ENCODE peak calls at places on chromosomes 11 and 22, in four cellular contexts. A is H1, X is K562, U is HCT116. T is an unnamed sample.

GRCh38 chr11:25902476-25902875 is 429.5 kb upstream of the ANO3 start:
- DNase-seq in A (no peak), X (no peak), U (no peak), T (no peak)

GRCh38 chr11:95923730-95924413 is at the start of gene MTMR2:
- DNase-seq in A (peak), X (peak), U (peak), T (peak)

GRCh38 chr11:124799384-124800225 is 601 bp downstream of the MSANTD2 start:
- DNase-seq in A (no peak), X (peak), U (no peak), T (no peak)

GRCh38 chr11:57566035-57566504 is 1.4 kb downstream of the UBE2L6 start:
- DNase-seq in A (no peak), X (peak), U (no peak), T (peak)

GRCh38 chr11:80937831-80938230 is 1497.0 kb upstream of the TENM4 start:
- DNase-seq in A (no peak), X (no peak), U (no peak), T (no peak)

GRCh38 chr11:118353084-118353710 is 6.2 kb upstream of the UBE4A start:
- DNase-seq in A (no peak), X (peak), U (no peak), T (no peak)

GRCh38 chr22:42970029-42970428 is 44.9 kb downstream of the PACSIN2 start:
- DNase-seq in A (no peak), X (no peak), U (no peak), T (no peak)

GRCh38 chr11:8186429-8186828 is 17.6 kb upstream of the RIC3 start:
- DNase-seq in A (no peak), X (no peak), U (no peak), T (no peak)

GRCh38 chr11:58770627-58771457 is 39.1 kb upstream of the GLYAT start:
- DNase-seq in A (no peak), X (peak), U (peak), T (no peak)

GRCh38 chr11:134861490-134862107 is 449.6 kb upstream of the B3GAT1 start:
- DNase-seq in A (no peak), X (peak), U (no peak), T (no peak)

GRCh38 chr22:49015993-49016908 is 811.4 kb downstream of the BRD1 start:
- DNase-seq in A (no peak), X (no peak), U (no peak), T (no peak)

GRCh38 chr22:38172489-38173155 is 9.0 kb downstream of the PLA2G6 start:
- DNase-seq in A (no peak), X (no peak), U (no peak), T (no peak)

GRCh38 chr11:24609778-24610177 is 112.9 kb downstream of the LUZP2 start:
- DNase-seq in A (no peak), X (no peak), U (no peak), T (no peak)

DNA sequence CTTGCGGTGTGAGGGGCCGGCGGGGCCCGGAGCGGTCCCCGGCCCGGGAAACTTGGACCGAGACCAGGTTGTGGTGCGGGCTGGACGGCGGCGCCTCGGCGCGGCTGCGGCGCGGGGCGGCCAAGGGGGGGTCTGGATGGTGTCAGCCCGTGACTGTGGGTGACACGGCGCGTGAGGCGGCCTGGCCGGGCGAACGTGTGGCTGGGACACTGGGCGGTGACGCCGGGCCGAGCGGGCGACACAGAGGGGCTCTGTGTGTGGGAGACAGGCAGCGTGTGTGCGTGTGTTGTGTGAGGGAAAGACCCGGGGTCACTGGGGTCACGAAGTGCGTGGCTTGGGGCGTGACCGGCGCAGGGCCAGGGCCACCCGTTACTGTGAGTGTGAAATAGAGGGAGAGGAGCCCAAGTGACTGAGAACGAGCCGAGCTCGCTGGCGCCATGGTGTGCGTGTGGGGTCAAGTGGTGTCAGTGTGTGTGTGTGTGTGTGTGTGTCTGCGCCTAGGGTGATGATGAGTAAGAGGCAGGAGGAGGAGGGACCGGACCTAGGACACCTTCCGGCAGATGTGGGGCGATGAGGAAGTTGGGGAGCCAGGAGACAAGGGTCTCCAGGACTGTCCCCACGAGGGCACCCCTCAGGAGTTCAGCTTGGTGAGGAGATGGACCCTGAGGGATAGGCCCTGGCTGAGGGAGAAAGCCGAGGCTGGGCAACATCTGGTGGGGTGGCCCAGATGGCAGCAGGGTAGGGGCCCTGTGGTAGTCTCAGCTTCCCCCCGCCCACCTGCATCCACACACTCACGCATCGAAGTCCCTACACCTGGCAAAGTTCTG is 817 bp downstream of the RELT start:
- DNase-seq in A (no peak), X (peak), U (peak), T (no peak)
- TF ChIP-seq EGR1 in A (no peak), X (peak), U (no peak), T (no peak)

DNA sequence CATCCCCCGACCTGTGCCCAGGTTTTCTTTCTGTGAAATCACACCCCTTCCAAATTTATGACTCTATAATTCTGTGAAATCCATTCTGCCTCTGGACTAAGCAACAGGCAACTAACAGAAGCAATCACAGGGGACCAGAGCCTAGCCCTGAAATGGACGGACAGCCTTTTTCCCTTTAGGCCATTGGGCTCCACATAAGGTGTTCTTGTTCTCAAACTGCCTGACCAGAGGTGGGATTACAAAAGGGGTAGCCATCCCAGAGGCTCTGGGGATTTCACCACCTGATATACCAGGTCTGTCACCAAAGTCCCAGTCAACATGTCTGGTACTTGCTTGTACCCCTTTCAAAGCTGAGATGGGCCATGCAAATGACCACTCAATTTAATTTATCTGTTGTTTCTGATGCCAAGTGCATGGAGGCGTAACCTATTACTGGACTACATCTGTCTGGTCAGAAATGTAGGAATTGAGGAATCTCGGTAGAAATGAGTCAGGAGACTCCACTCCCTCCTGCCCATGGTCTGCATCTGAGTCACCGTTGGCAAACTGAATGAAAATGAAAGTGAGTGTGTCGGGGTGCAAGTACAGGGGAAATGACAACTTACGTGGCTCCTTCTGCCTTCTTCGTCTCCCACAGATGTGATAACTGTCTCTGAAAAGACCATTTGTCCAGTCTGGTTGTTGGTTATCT is 10.2 kb downstream of the DKK3 start:
- DNase-seq in A (no peak), X (no peak), U (no peak), T (peak)
- TF ChIP-seq EGR1 in A (no peak), X (no peak), U (no peak), T (no peak)

GRCh38 chr11:61854966-61855714 is 27.0 kb downstream of the FADS2 start:
- DNase-seq in A (no peak), X (no peak), U (no peak), T (no peak)
- TF ChIP-seq EGR1 in A (no peak), X (no peak), U (no peak), T (no peak)

DNA sequence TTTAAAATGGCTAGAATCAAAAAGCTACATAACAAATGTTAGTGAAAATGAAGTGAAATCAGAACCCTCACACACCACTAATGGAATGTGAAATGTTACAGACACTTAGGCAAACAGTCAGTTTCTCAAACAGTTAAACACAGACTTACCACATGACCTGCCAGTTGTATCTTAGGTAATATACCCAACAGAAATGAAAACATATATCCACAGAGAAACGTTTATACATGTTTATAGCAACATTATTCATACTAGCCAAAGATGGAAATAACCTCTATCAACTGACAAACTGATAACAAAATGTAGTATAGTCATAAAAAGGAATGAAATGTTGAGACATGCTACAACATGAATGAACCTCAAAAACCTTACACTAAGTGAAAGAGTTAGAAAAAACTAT is 131.5 kb upstream of the TRPC6 start:
- DNase-seq in A (no peak), X (no peak), U (no peak), T (no peak)
- TF ChIP-seq EGR1 in A (no peak), X (no peak), U (no peak), T (no peak)

GRCh38 chr11:48384670-48385069 is 18.4 kb upstream of the OR4C5 start:
- DNase-seq in A (no peak), X (peak), U (no peak), T (no peak)
- TF ChIP-seq EGR1 in A (no peak), X (no peak), U (no peak), T (no peak)